ENCODE peak calls at places on chromosomes 7 and 10, in five cellular contexts. O is activated CD4-positive, alpha-beta T cell treated with anti-CD3 and anti-CD28 coated beads for 4 hours; Z is PC-3; R is spleen; X is NCI-H2081. K is an unnamed sample.

GRCh38 chr7:120337308-120337907 is 64.4 kb downstream of the KCND2 start:
- DNase-seq in O (no peak), Z (peak; percentile 25), R (no peak), X (no peak), K (peak; percentile 26)

GRCh38 chr7:140829720-140830119 is 95.0 kb downstream of the BRAF start:
- DNase-seq in O (no peak), Z (no peak), R (no peak), X (no peak), K (no peak)

GRCh38 chr10:33473688-33474087 is 139.2 kb upstream of the NRP1 start:
- DNase-seq in O (no peak), Z (no peak), R (no peak), X (no peak), K (no peak)

GRCh38 chr10:132306951-132307751 is 599 bp downstream of the STK32C start:
- DNase-seq in O (peak; percentile 54), Z (peak; percentile 46), R (peak; percentile 92), X (peak; percentile 37), K (peak; percentile 84)

GRCh38 chr10:86556933-86557649 is 35.5 kb upstream of the WAPL start:
- DNase-seq in O (no peak), Z (no peak), R (no peak), X (peak; percentile 60), K (no peak)

GRCh38 chr10:11856089-11856488 is 32.9 kb downstream of the PROSER2 start:
- DNase-seq in O (no peak), Z (no peak), R (no peak), X (no peak), K (peak; percentile 16)

GRCh38 chr10:114694735-114695134 is 36.7 kb upstream of the ABLIM1 start:
- DNase-seq in O (peak; percentile 4), Z (peak; percentile 26), R (no peak), X (no peak), K (peak; percentile 75)

GRCh38 chr10:73892314-73893080 is 18.1 kb upstream of the CAMK2G start:
- DNase-seq in O (no peak), Z (peak; percentile 99), R (no peak), X (no peak), K (no peak)

GRCh38 chr10:125079091-125079600 is 81.2 kb downstream of the CTBP2 start:
- DNase-seq in O (no peak), Z (no peak), R (peak; percentile 49), X (no peak), K (no peak)

GRCh38 chr10:57628592-57629284 is 639.0 kb downstream of the IPMK start:
- DNase-seq in O (no peak), Z (no peak), R (no peak), X (no peak), K (no peak)